ENCODE peak calls at places on chromosome 4, in five cellular contexts. M is tibial artery; F is skeletal muscle cell; R is CD8-positive, alpha-beta memory T cell; W is HFF-Myc. Q is an unnamed sample.
A peak's percentile ranks its signal among the peaks of the same experiment; 100 is the strongest.

GRCh38 chr4:139740531-139741041 is 75.0 kb downstream of the MGST2 start:
- DNase-seq in M (peak; percentile 85), F (peak; percentile 89), R (no peak), W (peak; percentile 66), Q (no peak)

GRCh38 chr4:183200453-183200852 is 101.4 kb downstream of the WWC2 start:
- DNase-seq in M (peak; percentile 29), F (peak; percentile 85), R (no peak), W (peak; percentile 50), Q (no peak)

GRCh38 chr4:13097971-13098370 is 386.2 kb downstream of the RAB28 start:
- DNase-seq in M (no peak), F (no peak), R (no peak), W (no peak), Q (no peak)

GRCh38 chr4:16952462-16952871 is 54.0 kb upstream of the LDB2 start:
- DNase-seq in M (no peak), F (no peak), R (no peak), W (no peak), Q (peak; percentile 52)

GRCh38 chr4:136687118-136687517 is 845.2 kb downstream of the PCDH18 start:
- DNase-seq in M (no peak), F (no peak), R (no peak), W (no peak), Q (no peak)

GRCh38 chr4:38606587-38606905 is 57.5 kb upstream of the KLF3 start:
- DNase-seq in M (no peak), F (no peak), R (no peak), W (no peak), Q (no peak)

GRCh38 chr4:37324526-37324925 is 80.0 kb downstream of the NWD2 start:
- DNase-seq in M (no peak), F (no peak), R (no peak), W (no peak), Q (no peak)

GRCh38 chr4:62028758-62029157 is 828.6 kb downstream of the ADGRL3 start:
- DNase-seq in M (no peak), F (no peak), R (no peak), W (no peak), Q (no peak)

GRCh38 chr4:130043796-130044195 is 947.8 kb downstream of the C4orf33 start:
- DNase-seq in M (no peak), F (no peak), R (no peak), W (no peak), Q (peak; percentile 42)

GRCh38 chr4:67587156-67587555 is 28.6 kb downstream of the STAP1 start:
- DNase-seq in M (no peak), F (no peak), R (no peak), W (no peak), Q (no peak)

Q was measured in SK-N-MC.